ENCODE peak calls at places on chromosomes 12 and 14, in five cellular contexts. V, I, L, R and P are unnamed samples.

GRCh38 chr14:56120091-56120632 is 2.0 kb downstream of the PELI2 start:
- DNase-seq in V (no peak), I (peak), L (peak), R (no peak), P (no peak)

GRCh38 chr12:54701940-54702592 is 53.9 kb upstream of the DCD start:
- DNase-seq in V (peak), I (peak), L (peak), R (no peak), P (no peak)

GRCh38 chr14:25069889-25070288 is 19.9 kb upstream of the STXBP6 start:
- DNase-seq in V (no peak), I (no peak), L (no peak), R (no peak), P (no peak)

GRCh38 chr14:100776681-100777365 is 49.1 kb upstream of the MEG3 start:
- DNase-seq in V (no peak), I (no peak), L (no peak), R (peak), P (peak)

GRCh38 chr12:30694412-30694955 is 1.2 kb downstream of the IPO8 start:
- DNase-seq in V (peak), I (no peak), L (peak), R (no peak), P (no peak)

GRCh38 chr12:106631797-106632196 is 49.0 kb downstream of the RFX4 start:
- DNase-seq in V (no peak), I (no peak), L (no peak), R (no peak), P (no peak)

GRCh38 chr12:78088391-78088832 is 257.7 kb downstream of the NAV3 start:
- DNase-seq in V (peak), I (peak), L (peak), R (no peak), P (no peak)

GRCh38 chr12:123530683-123531082 is 2.8 kb downstream of the RILPL1 start:
- DNase-seq in V (no peak), I (no peak), L (no peak), R (no peak), P (no peak)

GRCh38 chr12:131044760-131045381 is 91.2 kb downstream of the ADGRD1 start:
- DNase-seq in V (no peak), I (no peak), L (no peak), R (no peak), P (no peak)

GRCh38 chr12:52524241-52524897 is 4.2 kb upstream of the KRT5 start:
- DNase-seq in V (peak), I (no peak), L (no peak), R (peak), P (peak)

GRCh38 chr12:12072064-12072760 is 1.5 kb downstream of the BCL2L14 start:
- DNase-seq in V (no peak), I (no peak), L (no peak), R (no peak), P (no peak)

GRCh38 chr12:110615171-110615570 is 1.2 kb downstream of the TCTN1 start:
- DNase-seq in V (no peak), I (no peak), L (no peak), R (no peak), P (no peak)

GRCh38 chr12:70661762-70662161 is 24.5 kb upstream of the PTPRB start:
- DNase-seq in V (peak), I (peak), L (peak), R (no peak), P (no peak)

GRCh38 chr12:113044516-113044915 is 12.0 kb upstream of the DTX1 start:
- DNase-seq in V (no peak), I (no peak), L (no peak), R (no peak), P (no peak)

GRCh38 chr14:104390221-104390931 is 189.2 kb upstream of the C14orf180 start:
- DNase-seq in V (no peak), I (no peak), L (no peak), R (peak), P (peak)

GRCh38 chr12:58976146-58976545 is 55.8 kb upstream of the LRIG3 start:
- DNase-seq in V (no peak), I (no peak), L (no peak), R (no peak), P (no peak)

GRCh38 chr14:102479777-102480176 is 29.8 kb downstream of the ANKRD9 start:
- DNase-seq in V (no peak), I (no peak), L (no peak), R (no peak), P (no peak)

GRCh38 chr12:13074396-13075113 is 28.9 kb downstream of the GSG1 start:
- DNase-seq in V (no peak), I (no peak), L (peak), R (no peak), P (no peak)

GRCh38 chr14:38837333-38838048 is 265.5 kb downstream of the SEC23A start:
- DNase-seq in V (no peak), I (no peak), L (no peak), R (no peak), P (no peak)

GRCh38 chr14:90820958-90821357 is 4.7 kb upstream of the TTC7B start:
- DNase-seq in V (peak), I (no peak), L (peak), R (no peak), P (no peak)

GRCh38 chr12:93408813-93409212 is 31.1 kb downstream of the NUDT4 start:
- DNase-seq in V (no peak), I (no peak), L (no peak), R (no peak), P (no peak)

GRCh38 chr14:104503691-104504090 is 75.9 kb upstream of the C14orf180 start:
- DNase-seq in V (no peak), I (no peak), L (no peak), R (peak), P (no peak)

GRCh38 chr14:104822821-104823615 is 22.1 kb downstream of the ZBTB42 start:
- DNase-seq in V (no peak), I (no peak), L (no peak), R (no peak), P (no peak)

GRCh38 chr14:77105554-77105953 is 7.5 kb downstream of the CIPC start:
- DNase-seq in V (no peak), I (no peak), L (no peak), R (no peak), P (no peak)

GRCh38 chr14:68527329-68527851 is 265.5 kb downstream of the ZFP36L1 start:
- DNase-seq in V (peak), I (no peak), L (no peak), R (no peak), P (no peak)

GRCh38 chr12:60100852-60101251 is 505.0 kb downstream of the SLC16A7 start:
- DNase-seq in V (no peak), I (no peak), L (no peak), R (no peak), P (no peak)

GRCh38 chr12:45244561-45245348 is 28.9 kb downstream of the ANO6 start:
- DNase-seq in V (peak), I (peak), L (peak), R (no peak), P (no peak)

GRCh38 chr12:56129210-56129691 is 1.2 kb downstream of the ESYT1 start:
- DNase-seq in V (peak), I (peak), L (peak), R (peak), P (peak)

GRCh38 chr12:4379410-4379809 is at the start of gene FGF23:
- DNase-seq in V (peak), I (peak), L (peak), R (no peak), P (no peak)

GRCh38 chr12:25689996-25690501 is 137.0 kb upstream of the LMNTD1 start:
- DNase-seq in V (peak), I (peak), L (peak), R (no peak), P (no peak)

GRCh38 chr14:25049559-25050493 is at the start of gene STXBP6:
- DNase-seq in V (no peak), I (peak), L (peak), R (peak), P (peak)

GRCh38 chr12:74903522-74903921 is 306.1 kb downstream of the KCNC2 start:
- DNase-seq in V (peak), I (no peak), L (no peak), R (no peak), P (no peak)
- TF ChIP-seq CTCF in V (peak), I (no peak), L (no peak), R (peak), P (no peak)

GRCh38 chr12:66709893-66710292 is 31.0 kb upstream of the GRIP1 start:
- DNase-seq in V (no peak), I (no peak), L (no peak), R (no peak), P (no peak)

GRCh38 chr12:66709444-66709773 is 30.5 kb upstream of the GRIP1 start:
- DNase-seq in V (no peak), I (no peak), L (no peak), R (no peak), P (no peak)

GRCh38 chr12:66713984-66714383 is 35.1 kb upstream of the GRIP1 start:
- DNase-seq in V (no peak), I (no peak), L (no peak), R (no peak), P (no peak)

GRCh38 chr12:66707002-66707697 is 28.3 kb upstream of the GRIP1 start:
- DNase-seq in V (no peak), I (no peak), L (no peak), R (no peak), P (no peak)

DNA sequence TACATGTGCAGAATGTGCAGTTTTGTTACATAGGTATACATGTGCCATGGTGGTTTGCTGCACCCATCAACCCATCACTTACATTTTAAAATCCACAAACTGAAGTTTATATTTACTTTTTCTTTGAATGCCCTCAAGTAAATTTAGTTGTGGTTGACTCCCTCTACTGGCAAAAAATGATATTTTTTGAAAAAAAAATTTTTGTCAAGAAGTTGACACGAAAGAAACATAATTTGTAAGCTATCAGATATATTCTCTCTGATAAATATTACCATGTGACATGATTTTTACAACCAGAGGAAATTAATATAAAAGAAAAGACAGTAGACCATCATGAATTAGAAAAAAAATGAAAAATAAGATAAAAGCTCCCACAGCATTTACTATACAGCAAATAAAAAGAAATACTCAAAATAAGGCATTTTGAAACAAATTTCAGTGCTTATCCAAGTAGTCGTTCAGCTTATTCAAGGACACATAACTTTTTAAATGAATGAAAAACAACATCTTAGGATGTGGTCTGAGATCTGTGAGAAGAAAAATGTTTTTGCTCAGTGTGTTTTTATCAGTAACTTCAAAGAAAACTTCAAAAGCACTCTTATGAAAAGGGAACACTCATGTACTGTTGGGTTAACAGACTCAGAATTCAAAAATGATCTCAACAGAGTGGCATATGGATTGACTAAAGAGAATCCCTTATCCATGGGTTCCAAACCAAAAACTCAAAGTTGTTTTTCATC is 30.0 kb upstream of the GRIP1 start:
- DNase-seq in V (peak), I (peak), L (peak), R (no peak), P (no peak)
- TF ChIP-seq CTCF in V (peak), I (peak), L (peak), R (peak), P (peak)

GRCh38 chr12:121712462-121713256 is at the start of gene TMEM120B:
- DNase-seq in V (peak), I (peak), L (peak), R (peak), P (peak)

GRCh38 chr12:121711925-121712461 is 559 bp upstream of the TMEM120B start:
- DNase-seq in V (no peak), I (peak), L (peak), R (no peak), P (no peak)

GRCh38 chr12:121708313-121709063 is 4.1 kb upstream of the TMEM120B start:
- DNase-seq in V (no peak), I (no peak), L (no peak), R (no peak), P (no peak)

GRCh38 chr12:121705514-121705913 is 7.0 kb upstream of the TMEM120B start:
- DNase-seq in V (no peak), I (no peak), L (no peak), R (no peak), P (no peak)

DNA sequence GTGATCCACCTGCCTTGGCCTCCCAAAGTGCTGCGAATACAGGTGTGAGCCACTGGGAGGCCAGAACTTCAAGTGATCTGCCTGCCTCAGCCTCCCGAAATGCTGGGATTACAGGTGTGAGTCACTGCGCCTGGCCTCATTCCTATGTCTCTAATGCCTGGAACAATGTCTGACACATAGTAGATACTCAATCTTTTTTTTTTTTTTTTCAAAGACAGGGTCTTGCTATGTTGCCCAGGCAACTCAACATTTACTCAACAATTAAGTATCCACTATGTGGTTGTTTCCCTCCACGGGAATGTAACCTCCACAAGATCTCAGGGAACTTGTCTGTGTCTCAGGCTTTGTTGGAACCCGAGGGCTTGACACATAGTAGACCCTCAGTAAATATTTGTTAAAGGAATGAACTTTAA is 3.1 kb upstream of the TMEM120B start:
- DNase-seq in V (peak), I (peak), L (peak), R (no peak), P (no peak)
- TF ChIP-seq CTCF in V (no peak), I (no peak), L (no peak), R (no peak), P (no peak)

GRCh38 chr14:99432491-99432890 is 48.2 kb downstream of the SETD3 start:
- DNase-seq in V (no peak), I (no peak), L (no peak), R (no peak), P (no peak)

GRCh38 chr14:99427632-99428315 is 52.9 kb downstream of the SETD3 start:
- DNase-seq in V (peak), I (peak), L (peak), R (no peak), P (no peak)

GRCh38 chr14:99426796-99427346 is 53.8 kb downstream of the SETD3 start:
- DNase-seq in V (no peak), I (no peak), L (no peak), R (no peak), P (no peak)

GRCh38 chr14:99426265-99426664 is 54.4 kb downstream of the SETD3 start:
- DNase-seq in V (no peak), I (no peak), L (no peak), R (no peak), P (no peak)

DNA sequence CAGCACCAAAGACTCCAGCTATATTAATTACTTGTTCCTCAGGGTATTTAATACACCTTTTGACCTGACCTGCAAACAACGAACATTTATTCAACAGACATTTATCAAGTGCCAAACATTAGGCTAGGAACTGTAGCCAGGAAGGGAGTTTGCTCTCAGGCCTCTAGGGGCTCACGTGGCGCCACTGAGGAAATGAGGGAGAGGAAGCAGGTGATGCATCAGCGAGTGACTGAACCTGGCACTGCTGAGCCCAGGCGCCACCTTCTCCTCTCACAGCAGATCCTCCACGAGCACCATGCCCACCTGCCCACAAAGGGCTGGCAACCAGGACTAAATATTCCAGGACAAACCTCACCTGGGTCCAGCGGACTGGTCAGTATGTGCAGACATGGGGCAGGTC is 50.2 kb downstream of the SETD3 start:
- DNase-seq in V (peak), I (no peak), L (no peak), R (no peak), P (no peak)
- TF ChIP-seq CTCF in V (no peak), I (peak), L (peak), R (peak), P (peak)

DNA sequence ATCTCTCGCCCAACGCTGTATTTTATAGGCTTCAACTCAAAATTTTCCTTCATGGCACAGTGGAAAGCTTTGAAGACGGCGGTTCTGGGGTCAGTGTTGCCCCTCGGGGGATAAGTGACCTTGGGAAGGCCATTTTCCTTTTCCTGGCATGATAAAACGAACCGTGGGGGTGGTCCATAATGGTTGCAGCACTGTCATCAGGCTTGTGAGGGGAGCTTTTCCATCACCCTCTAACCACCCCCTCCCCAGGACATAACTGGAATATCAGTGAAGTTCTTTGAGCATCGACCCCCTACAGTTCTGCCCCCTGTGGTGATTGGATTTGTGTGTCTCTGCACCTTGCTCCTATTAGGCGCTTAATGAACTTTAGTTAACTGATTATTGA is 16.0 kb downstream of the FOS start:
- DNase-seq in V (no peak), I (no peak), L (no peak), R (no peak), P (no peak)
- TF ChIP-seq CTCF in V (no peak), I (peak), L (no peak), R (peak), P (no peak)

GRCh38 chr14:89699076-89699475 is 255.5 kb downstream of the EFCAB11 start:
- DNase-seq in V (no peak), I (no peak), L (no peak), R (no peak), P (no peak)
- TF ChIP-seq CTCF in V (no peak), I (no peak), L (no peak), R (no peak), P (no peak)

DNA sequence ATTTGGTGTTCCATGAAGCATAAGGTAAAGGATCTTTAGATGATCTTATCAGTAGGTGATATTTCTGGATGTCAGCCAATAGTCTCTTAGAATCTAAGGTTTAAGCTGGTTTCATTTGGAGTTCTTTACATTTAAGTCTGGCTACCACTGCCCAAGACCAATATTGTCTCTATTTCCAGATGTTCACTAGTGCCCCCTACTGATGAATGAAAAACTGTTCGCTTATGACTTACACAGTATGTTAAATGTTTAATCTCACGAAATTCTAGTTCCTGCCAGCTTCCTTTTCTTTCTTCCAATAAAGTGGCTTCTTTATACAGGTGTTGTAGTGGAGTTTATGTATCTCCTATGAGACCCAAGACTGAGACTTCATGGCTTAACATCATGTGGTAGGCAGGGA is 31.8 kb upstream of the MIS18BP1 start:
- DNase-seq in V (no peak), I (no peak), L (no peak), R (no peak), P (no peak)
- TF ChIP-seq CTCF in V (no peak), I (peak), L (peak), R (peak), P (no peak)